ENCODE peak calls at places on chromosomes 5 and 9, in four cellular contexts. One of them, this sample, is unnamed.

GRCh38 chr9:108473209-108474112 is 382.3 kb downstream of the ACTL7B start:
- DNase-seq in H1: no peak
- DNase-seq in prostate gland: peak
- DNase-seq in stomach: no peak
- DNase-seq in this sample: no peak

GRCh38 chr9:129184743-129185142 is 6.7 kb upstream of the IER5L start:
- DNase-seq in H1: no peak
- DNase-seq in prostate gland: no peak
- DNase-seq in stomach: no peak
- DNase-seq in this sample: no peak

GRCh38 chr5:173917788-173918786 is 29.9 kb downstream of the CPEB4 start:
- DNase-seq in H1: no peak
- DNase-seq in prostate gland: peak
- DNase-seq in stomach: peak
- DNase-seq in this sample: peak

GRCh38 chr5:27124590-27124989 is 86.2 kb upstream of the CDH9 start:
- DNase-seq in H1: no peak
- DNase-seq in prostate gland: no peak
- DNase-seq in stomach: no peak
- DNase-seq in this sample: no peak

GRCh38 chr5:153159611-153160010 is 330.9 kb upstream of the GRIA1 start:
- DNase-seq in H1: no peak
- DNase-seq in prostate gland: no peak
- DNase-seq in stomach: no peak
- DNase-seq in this sample: no peak

GRCh38 chr9:133141833-133142594 is 21.0 kb upstream of the RALGDS start:
- DNase-seq in H1: no peak
- DNase-seq in prostate gland: peak
- DNase-seq in stomach: peak
- DNase-seq in this sample: peak

GRCh38 chr9:35558185-35558584 is 46.9 kb upstream of the TESK1 start:
- DNase-seq in H1: no peak
- DNase-seq in prostate gland: no peak
- DNase-seq in stomach: no peak
- DNase-seq in this sample: no peak

GRCh38 chr5:53114988-53115387 is 5.4 kb upstream of the MOCS2 start:
- DNase-seq in H1: no peak
- DNase-seq in prostate gland: no peak
- DNase-seq in stomach: no peak
- DNase-seq in this sample: no peak

GRCh38 chr9:96441798-96442445 is 8.0 kb upstream of the HABP4 start:
- DNase-seq in H1: no peak
- DNase-seq in prostate gland: no peak
- DNase-seq in stomach: no peak
- DNase-seq in this sample: no peak

GRCh38 chr5:138654281-138654867 is 79.2 kb upstream of the HSPA9 start:
- DNase-seq in H1: no peak
- DNase-seq in prostate gland: no peak
- DNase-seq in stomach: no peak
- DNase-seq in this sample: no peak

GRCh38 chr5:117333011-117333410 is 758.4 kb upstream of the SEMA6A start:
- DNase-seq in H1: no peak
- DNase-seq in prostate gland: no peak
- DNase-seq in stomach: no peak
- DNase-seq in this sample: no peak

GRCh38 chr5:111582962-111583669 is 70.8 kb upstream of the STARD4 start:
- DNase-seq in H1: no peak
- DNase-seq in prostate gland: no peak
- DNase-seq in stomach: no peak
- DNase-seq in this sample: no peak

GRCh38 chr5:93594591-93595419 is 11.8 kb downstream of the NR2F1 start:
- DNase-seq in H1: no peak
- DNase-seq in prostate gland: no peak
- DNase-seq in stomach: no peak
- DNase-seq in this sample: no peak

GRCh38 chr5:149664666-149665415 is 65.3 kb upstream of the PPARGC1B start:
- DNase-seq in H1: no peak
- DNase-seq in prostate gland: no peak
- DNase-seq in stomach: no peak
- DNase-seq in this sample: no peak

GRCh38 chr5:179246227-179246626 is 99.0 kb downstream of the ADAMTS2 start:
- DNase-seq in H1: no peak
- DNase-seq in prostate gland: no peak
- DNase-seq in stomach: no peak
- DNase-seq in this sample: no peak

GRCh38 chr5:172175263-172175719 is 12.7 kb downstream of the STK10 start:
- DNase-seq in H1: no peak
- DNase-seq in prostate gland: no peak
- DNase-seq in stomach: peak
- DNase-seq in this sample: peak

GRCh38 chr5:59038169-59039002 is 455.5 kb downstream of the RAB3C start:
- DNase-seq in H1: no peak
- DNase-seq in prostate gland: no peak
- DNase-seq in stomach: no peak
- DNase-seq in this sample: no peak

GRCh38 chr5:113663879-113664278 is 150.4 kb downstream of the YTHDC2 start:
- DNase-seq in H1: peak
- DNase-seq in prostate gland: no peak
- DNase-seq in stomach: peak
- DNase-seq in this sample: peak

DNA sequence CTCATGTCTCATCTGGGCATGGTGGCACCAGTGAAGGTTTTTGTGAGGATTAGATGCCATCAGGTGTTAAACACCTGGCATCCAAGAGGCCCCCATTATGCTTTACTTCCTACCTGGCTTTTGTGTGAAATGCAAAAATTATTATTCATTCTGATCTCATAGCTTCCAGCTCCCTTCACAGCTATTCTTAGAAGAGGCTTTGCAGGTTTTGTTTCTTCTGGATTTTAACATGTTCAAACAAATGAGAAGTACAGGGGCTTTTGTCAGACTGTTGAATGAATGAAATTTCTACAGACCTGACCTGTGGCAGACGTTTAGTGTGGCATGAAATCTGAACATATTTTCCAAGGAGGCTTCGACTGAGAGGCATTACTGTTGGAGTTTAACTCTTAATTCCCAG is 14.3 kb upstream of the CORO2A start:
- DNase-seq in H1: no peak
- DNase-seq in prostate gland: no peak
- DNase-seq in stomach: no peak
- DNase-seq in this sample: no peak
- TF ChIP-seq POLR2A in H1: no peak
- TF ChIP-seq POLR2A in prostate gland: no peak
- TF ChIP-seq POLR2A in stomach: no peak
- TF ChIP-seq POLR2A in this sample: no peak

GRCh38 chr5:178145965-178146820 is 7.5 kb downstream of the NHP2 start:
- DNase-seq in H1: peak
- DNase-seq in prostate gland: peak
- DNase-seq in stomach: peak
- DNase-seq in this sample: peak
- TF ChIP-seq POLR2AphosphoS5 in H1: no peak
- TF ChIP-seq POLR2AphosphoS5 in prostate gland: peak
- TF ChIP-seq POLR2AphosphoS5 in stomach: peak
- TF ChIP-seq POLR2AphosphoS5 in this sample: no peak

GRCh38 chr9:126804696-126805545 is at the start of gene ZBTB43:
- DNase-seq in H1: peak
- DNase-seq in prostate gland: peak
- DNase-seq in stomach: peak
- DNase-seq in this sample: peak
- TF ChIP-seq POLR2A in H1: peak
- TF ChIP-seq POLR2A in prostate gland: peak
- TF ChIP-seq POLR2A in stomach: no peak
- TF ChIP-seq POLR2A in this sample: peak

GRCh38 chr5:68224561-68225187 is 9.1 kb downstream of the PIK3R1 start:
- DNase-seq in H1: no peak
- DNase-seq in prostate gland: no peak
- DNase-seq in stomach: no peak
- DNase-seq in this sample: no peak

GRCh38 chr5:68226564-68227073 is 11.1 kb downstream of the PIK3R1 start:
- DNase-seq in H1: no peak
- DNase-seq in prostate gland: no peak
- DNase-seq in stomach: no peak
- DNase-seq in this sample: no peak

GRCh38 chr5:68227532-68228160 is 12.1 kb downstream of the PIK3R1 start:
- DNase-seq in H1: no peak
- DNase-seq in prostate gland: no peak
- DNase-seq in stomach: no peak
- DNase-seq in this sample: no peak

GRCh38 chr5:68225911-68226563 is 10.5 kb downstream of the PIK3R1 start:
- DNase-seq in H1: no peak
- DNase-seq in prostate gland: no peak
- DNase-seq in stomach: no peak
- DNase-seq in this sample: no peak

DNA sequence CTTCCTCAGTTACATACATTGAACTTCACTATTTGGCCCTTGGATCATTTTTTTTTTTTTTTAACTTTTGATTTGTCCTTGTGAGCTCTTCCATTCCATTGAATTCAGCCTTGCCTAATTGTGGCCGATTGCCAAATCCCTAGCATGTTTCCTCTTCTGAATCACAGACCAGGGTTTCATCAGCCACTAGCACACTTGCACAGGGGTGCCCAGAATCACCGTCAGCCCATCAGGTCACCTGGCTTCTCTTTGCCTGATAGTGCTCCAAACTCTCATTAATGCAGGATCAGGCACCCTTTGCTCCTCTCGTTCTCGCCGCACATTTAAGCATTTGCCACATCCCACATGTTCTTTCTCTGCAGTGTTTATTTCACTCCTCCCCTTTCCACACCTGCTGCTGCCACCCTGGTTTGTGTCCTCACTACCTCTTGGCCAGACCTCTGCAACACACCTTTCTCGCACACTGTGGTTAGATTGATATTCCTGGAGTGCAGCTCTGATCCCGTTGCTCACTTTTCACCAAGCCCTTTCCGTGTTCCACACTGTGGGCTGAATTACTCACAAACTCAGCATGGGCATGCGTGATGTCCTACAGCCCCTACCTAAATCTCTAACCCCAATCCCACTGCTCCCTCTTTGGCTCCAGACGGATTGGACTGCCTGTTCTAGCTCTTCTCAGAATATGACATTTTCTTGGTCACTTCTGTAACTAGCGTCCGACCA is 9.8 kb downstream of the PIK3R1 start:
- DNase-seq in H1: no peak
- DNase-seq in prostate gland: peak
- DNase-seq in stomach: peak
- DNase-seq in this sample: no peak
- TF ChIP-seq POLR2AphosphoS5 in H1: no peak
- TF ChIP-seq POLR2AphosphoS5 in prostate gland: no peak
- TF ChIP-seq POLR2AphosphoS5 in stomach: peak
- TF ChIP-seq POLR2AphosphoS5 in this sample: no peak

GRCh38 chr9:78297672-78297961 is 692 bp downstream of the PSAT1 start:
- DNase-seq in H1: no peak
- DNase-seq in prostate gland: no peak
- DNase-seq in stomach: no peak
- DNase-seq in this sample: no peak

GRCh38 chr9:78296208-78296892 is 575 bp upstream of the PSAT1 start:
- DNase-seq in H1: no peak
- DNase-seq in prostate gland: peak
- DNase-seq in stomach: peak
- DNase-seq in this sample: no peak

GRCh38 chr9:78295731-78296130 is 1.2 kb upstream of the PSAT1 start:
- DNase-seq in H1: no peak
- DNase-seq in prostate gland: no peak
- DNase-seq in stomach: no peak
- DNase-seq in this sample: no peak

GRCh38 chr9:78298046-78298511 is 1.2 kb downstream of the PSAT1 start:
- DNase-seq in H1: no peak
- DNase-seq in prostate gland: no peak
- DNase-seq in stomach: no peak
- DNase-seq in this sample: peak

DNA sequence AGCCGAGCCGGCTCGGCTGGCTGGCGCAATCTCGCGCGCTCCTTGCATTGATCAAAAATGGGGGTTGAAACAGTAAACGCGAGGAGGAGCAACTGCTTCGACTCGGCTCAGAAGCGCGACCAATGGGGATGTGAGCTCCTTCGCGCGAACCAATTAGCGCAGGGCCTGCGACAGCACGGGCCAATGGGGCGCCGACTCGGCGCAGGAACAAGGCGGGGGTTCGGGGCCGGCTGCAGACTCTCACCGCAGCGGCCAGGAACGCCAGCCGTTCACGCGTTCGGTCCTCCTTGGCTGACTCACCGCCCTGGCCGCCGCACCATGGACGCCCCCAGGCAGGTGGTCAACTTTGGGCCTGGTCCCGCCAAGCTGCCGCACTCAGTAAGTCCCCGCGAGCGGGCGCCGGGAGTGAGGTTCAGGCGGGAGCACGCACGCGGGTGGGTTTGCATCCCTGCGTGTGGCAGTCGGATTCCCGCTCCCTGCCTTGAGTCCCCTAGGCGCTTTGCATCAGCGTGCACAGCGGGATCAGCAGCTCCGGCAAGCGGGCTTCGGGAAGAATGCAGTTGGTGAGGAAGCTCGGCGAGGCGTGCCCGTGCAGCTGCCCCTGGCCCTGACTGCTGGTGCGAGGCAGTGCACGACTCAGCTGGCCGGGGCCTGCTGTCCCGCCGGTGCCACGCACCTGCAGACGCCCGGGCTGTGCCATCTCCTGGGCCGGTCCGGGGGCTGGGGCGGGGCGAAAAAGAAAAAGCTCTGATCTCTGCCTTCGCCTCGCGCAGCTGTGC is at the start of gene PSAT1:
- DNase-seq in H1: peak
- DNase-seq in prostate gland: peak
- DNase-seq in stomach: peak
- DNase-seq in this sample: peak
- TF ChIP-seq POLR2A in H1: peak
- TF ChIP-seq POLR2A in prostate gland: peak
- TF ChIP-seq POLR2A in stomach: no peak
- TF ChIP-seq POLR2A in this sample: no peak

DNA sequence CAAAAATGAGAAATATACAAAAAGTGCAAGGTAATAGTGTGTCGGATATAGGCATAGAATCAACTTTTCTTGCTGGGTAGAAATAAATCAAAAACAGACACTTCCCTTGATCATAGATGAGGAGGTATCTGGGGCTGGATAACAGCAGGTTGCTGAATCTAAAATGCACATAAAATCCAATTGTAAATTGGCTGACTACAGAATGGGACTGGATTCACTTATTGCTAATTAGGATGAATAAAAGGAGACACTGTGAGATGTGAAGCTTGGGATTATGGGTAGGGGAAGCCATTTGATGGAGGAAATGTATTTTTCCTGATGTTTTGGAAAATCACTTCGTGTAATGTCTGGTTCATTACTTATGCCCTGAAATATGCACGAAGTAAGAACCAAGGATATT is 136.2 kb downstream of the MARCHF11 start:
- DNase-seq in H1: no peak
- DNase-seq in prostate gland: no peak
- DNase-seq in stomach: no peak
- DNase-seq in this sample: no peak
- TF ChIP-seq POLR2AphosphoS5 in H1: no peak
- TF ChIP-seq POLR2AphosphoS5 in prostate gland: no peak
- TF ChIP-seq POLR2AphosphoS5 in stomach: no peak
- TF ChIP-seq POLR2AphosphoS5 in this sample: no peak

This sample was measured in GM12891.